ENCODE peak calls at places on chromosomes 4 and X, in five cellular contexts. N is esophagus muscularis mucosa, A is mucosa of descending colon, X is colonic mucosa, H is tibial nerve. B is an unnamed sample. For H3K4me1, the result is how much of the 10 kb centered on the place peaks cover.

GRCh38 chr4:76896731-76897521 is 1.0 kb downstream of the SOWAHB start:
- DNase-seq in N (no peak), A (peak), X (peak), H (no peak), B (peak)

GRCh38 chr4:256492-256891 is 48.8 kb downstream of the ZNF732 start:
- DNase-seq in N (no peak), A (no peak), X (no peak), H (no peak), B (no peak)

GRCh38 chr4:186910385-186910784 is 186.7 kb upstream of the FAT1 start:
- DNase-seq in N (peak), A (no peak), X (no peak), H (no peak), B (no peak)

GRCh38 chr4:158347596-158347995 is 137.3 kb downstream of the TMEM144 start:
- DNase-seq in N (no peak), A (no peak), X (no peak), H (no peak), B (no peak)

GRCh38 chrX:9724711-9725110 is 40.9 kb downstream of the GPR143 start:
- DNase-seq in N (no peak), A (no peak), X (no peak), H (no peak), B (no peak)

GRCh38 chr4:112085156-112086035 is 59.9 kb upstream of the FAM241A start:
- DNase-seq in N (no peak), A (no peak), X (no peak), H (no peak), B (no peak)

GRCh38 chrX:109847257-109848187 is 114.5 kb upstream of the ACSL4 start:
- DNase-seq in N (no peak), A (no peak), X (no peak), H (no peak), B (no peak)

GRCh38 chrX:108001218-108001814 is 19.1 kb upstream of the TEX13B start:
- DNase-seq in N (no peak), A (no peak), X (no peak), H (no peak), B (peak)

GRCh38 chrX:153310901-153311300 is 10.7 kb downstream of the PNMA6F start:
- DNase-seq in N (no peak), A (no peak), X (no peak), H (no peak), B (no peak)

GRCh38 chrX:10702031-10702430 is 81.6 kb upstream of the MID1 start:
- DNase-seq in N (no peak), A (no peak), X (no peak), H (no peak), B (no peak)

GRCh38 chr4:29756966-29757365 is 963.2 kb upstream of the PCDH7 start:
- DNase-seq in N (no peak), A (no peak), X (no peak), H (no peak), B (no peak)

GRCh38 chrX:940691-941090 is 271.8 kb downstream of the CRLF2 start:
- DNase-seq in N (peak), A (no peak), X (no peak), H (no peak), B (no peak)

GRCh38 chrX:70762285-70762684 is 146.2 kb downstream of the TEX11 start:
- DNase-seq in N (no peak), A (no peak), X (no peak), H (no peak), B (no peak)

DNA sequence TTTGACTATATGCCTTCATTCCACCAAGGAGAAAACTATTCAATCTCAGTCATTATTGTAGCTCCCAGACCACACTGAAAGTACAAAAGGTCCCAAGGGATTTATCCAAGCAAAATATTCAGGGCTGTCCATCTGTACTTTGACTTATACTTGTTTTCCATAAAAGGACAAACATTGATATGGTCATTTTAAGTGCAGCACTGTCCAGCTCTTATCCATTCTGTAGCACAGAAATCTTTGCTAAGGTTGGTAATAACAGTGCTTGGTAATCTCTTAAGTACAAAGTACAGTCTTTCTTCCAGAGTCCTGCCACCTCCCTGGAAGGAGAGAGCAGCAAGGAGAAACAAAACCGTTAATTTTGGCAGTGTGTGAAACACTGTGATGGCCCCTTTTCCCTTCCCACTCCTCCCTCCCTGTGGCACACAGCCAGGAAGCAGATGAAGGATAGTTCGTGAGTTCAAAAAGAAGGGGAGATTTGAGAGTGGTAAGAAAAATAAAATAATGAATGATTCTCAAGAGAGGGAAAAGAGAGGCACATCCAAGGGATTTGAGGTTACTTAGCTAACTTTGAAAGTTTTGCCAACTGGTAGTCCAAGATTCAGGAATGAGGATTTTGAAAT is 6.8 kb upstream of the CXCL2 start:
- DNase-seq in N (no peak), A (no peak), X (no peak), H (no peak), B (no peak)
- H3K4me1 ChIP-seq in N (under half), A (under half), X (under half), H (under half), B (under half)

DNA sequence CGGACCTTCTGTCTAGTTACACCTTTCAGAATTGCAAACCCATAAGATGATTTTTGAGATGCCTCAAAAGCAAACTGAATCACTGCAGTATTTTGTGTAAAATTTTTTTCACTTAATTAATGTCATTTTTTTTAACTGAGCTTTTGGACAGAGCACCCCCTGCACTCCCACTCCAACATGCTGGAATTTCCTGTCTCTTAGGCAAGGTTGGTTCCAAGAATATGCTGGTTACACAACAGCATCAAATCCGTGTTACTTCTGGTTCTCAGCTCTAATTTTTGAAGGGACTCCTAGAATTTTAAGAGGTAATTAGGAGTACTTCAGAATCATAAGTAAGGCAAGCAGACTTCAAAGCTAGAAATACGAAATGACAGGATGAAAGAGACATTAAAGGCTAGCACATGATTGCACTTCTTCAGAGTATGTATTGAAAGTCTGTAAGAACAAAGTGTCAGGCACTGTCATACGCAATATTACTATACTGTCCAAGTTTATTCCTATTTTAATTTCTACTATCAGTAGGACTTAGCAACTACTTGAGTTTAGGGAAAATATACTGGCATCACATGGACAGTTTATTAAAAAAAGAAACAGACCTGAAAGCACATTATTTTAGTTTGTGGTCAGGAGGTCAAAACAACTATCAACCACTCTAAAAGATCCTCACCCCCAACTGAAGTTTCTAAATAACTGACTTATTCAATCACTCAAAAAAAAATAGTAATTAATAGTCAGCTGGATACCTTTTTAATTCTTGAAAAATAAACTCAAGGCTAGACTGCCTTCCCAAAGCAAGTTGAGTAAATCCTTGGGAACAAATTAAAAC is 1.6 kb upstream of the JCHAIN start:
- DNase-seq in N (no peak), A (no peak), X (no peak), H (no peak), B (no peak)
- H3K4me1 ChIP-seq in N (under half), A (under half), X (under half), H (under half), B (under half)

GRCh38 chr4:108111781-108112180 is 57.0 kb downstream of the LEF1 start:
- DNase-seq in N (peak), A (no peak), X (no peak), H (no peak), B (no peak)
- H3K4me1 ChIP-seq in N (under half), A (under half), X (under half), H (under half), B (under half)

DNA sequence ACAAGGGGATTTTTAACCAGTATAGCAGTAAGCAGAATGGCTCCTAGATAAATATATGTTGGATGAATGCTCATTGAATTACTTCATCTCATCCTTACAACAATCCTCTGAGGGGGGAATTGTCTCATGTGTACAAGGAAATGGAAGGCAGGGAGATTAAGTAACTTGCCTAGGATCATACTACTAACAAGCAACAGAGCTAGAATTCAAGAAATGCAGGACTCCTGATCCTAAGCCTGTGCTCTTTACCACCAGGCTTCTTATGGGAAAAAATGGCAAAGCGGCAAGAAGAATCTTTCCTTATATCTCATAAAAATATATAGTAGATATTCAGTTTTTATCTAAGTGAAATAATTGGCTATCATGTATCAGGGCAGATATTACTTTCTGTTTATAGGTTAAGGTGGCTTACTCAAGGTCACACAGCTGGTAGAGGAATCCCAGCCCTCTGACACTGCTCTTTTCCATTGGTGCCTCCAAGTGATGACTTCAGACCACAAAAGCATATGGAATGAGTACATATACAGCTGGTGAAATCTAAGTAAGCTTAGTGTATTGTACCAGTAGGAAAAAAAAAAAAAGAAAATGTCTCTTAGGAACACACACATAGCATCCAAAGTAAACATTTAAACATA is 2.1 kb downstream of the ABHD18 start:
- DNase-seq in N (no peak), A (no peak), X (no peak), H (no peak), B (no peak)
- H3K4me1 ChIP-seq in N (under half), A (under half), X (under half), H (under half), B (under half)

DNA sequence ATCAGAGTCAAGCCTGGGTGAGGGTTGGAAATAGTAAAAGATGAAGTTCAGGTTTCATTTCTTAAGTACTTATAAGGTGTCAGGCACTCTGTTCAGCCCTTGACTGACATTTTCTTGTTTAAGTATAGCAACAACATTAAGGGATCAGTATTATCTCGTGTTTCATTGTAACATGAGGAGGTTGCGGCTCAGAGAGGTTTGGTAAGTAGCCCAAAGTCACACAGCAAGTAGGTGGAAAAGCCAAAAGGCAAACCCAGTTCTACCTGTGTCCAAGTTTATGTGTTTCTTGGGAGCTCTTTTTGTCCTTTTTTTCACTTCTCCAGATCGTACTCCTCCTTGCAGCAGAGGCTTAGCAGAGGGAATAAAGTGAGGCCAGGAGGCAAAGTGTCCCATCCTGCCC is 337.5 kb upstream of the KLF3 start:
- DNase-seq in N (no peak), A (no peak), X (no peak), H (no peak), B (no peak)
- H3K4me1 ChIP-seq in N (under half), A (under half), X (under half), H (under half), B (under half)

DNA sequence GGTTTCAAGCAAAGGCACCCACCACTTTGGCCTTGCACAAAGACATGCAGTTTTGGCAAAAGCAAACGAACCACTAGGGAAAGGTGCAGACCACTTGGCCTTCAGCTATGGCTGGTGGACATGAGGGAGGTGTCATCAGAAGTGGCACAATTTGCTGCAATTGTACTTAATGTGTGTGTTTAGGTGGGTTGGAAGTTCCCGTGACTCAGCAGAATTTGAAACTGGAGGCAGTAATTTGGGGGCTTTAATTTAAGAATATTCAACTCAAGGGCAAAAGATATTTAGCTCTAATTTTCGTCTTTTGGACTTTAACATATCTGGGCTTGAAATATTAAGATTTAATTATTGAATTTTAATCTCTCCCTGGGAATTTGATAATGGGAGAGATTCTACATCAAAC is 115.6 kb upstream of the NOCT start:
- DNase-seq in N (no peak), A (no peak), X (no peak), H (no peak), B (no peak)
- H3K4me1 ChIP-seq in N (under half), A (under half), X (under half), H (under half), B (under half)

DNA sequence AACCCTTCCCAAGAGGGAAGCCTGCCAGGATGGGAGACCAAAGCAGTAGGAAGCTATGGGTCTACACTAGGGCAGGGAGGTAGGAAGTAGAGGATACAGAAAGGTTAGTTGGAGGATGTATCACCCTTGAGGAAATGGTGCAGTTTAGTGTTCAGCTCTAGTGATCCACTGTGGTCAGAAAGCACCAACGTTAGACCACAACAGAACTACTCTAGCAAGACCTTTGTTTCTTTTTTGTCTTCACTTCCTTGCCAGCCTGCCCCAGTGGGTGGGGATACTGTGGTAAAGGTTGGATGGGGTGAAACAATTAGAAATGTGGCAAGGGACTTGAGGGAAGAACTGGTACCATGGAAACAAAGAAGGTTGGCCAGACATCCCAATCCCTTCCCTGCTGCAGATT is 83.3 kb downstream of the DDIT4L start:
- DNase-seq in N (no peak), A (no peak), X (no peak), H (no peak), B (no peak)
- H3K4me1 ChIP-seq in N (under half), A (under half), X (under half), H (under half), B (under half)

B was measured in BE2C.